ENCODE peak calls at places on chromosomes 16 and 17, in nine cellular contexts. One of them, this sample, is unnamed.
A peak's percentile ranks its signal among the peaks of the same experiment; 100 is the strongest.

GRCh38 chr16:71933913-71934696 is 38.8 kb downstream of the IST1 start:
- DNase-seq in fibroblast of lung: peak; percentile 61
- DNase-seq in esophagus squamous epithelium: no peak
- DNase-seq in H7: no peak
- DNase-seq in tibial nerve: no peak
- DNase-seq in right atrium auricular region: no peak
- DNase-seq in fibroblast of pulmonary artery: no peak
- DNase-seq in BJ: no peak
- DNase-seq in hepatocyte: peak; percentile 32
- DNase-seq in this sample: peak; percentile 67

GRCh38 chr17:56598471-56598870 is 5.0 kb downstream of the NOG start:
- DNase-seq in fibroblast of lung: peak; percentile 80
- DNase-seq in esophagus squamous epithelium: no peak
- DNase-seq in H7: no peak
- DNase-seq in tibial nerve: no peak
- DNase-seq in right atrium auricular region: no peak
- DNase-seq in fibroblast of pulmonary artery: no peak
- DNase-seq in BJ: no peak
- DNase-seq in hepatocyte: no peak
- DNase-seq in this sample: peak; percentile 31

GRCh38 chr17:17492562-17492961 is 3.6 kb downstream of the RASD1 start:
- DNase-seq in fibroblast of lung: no peak
- DNase-seq in esophagus squamous epithelium: no peak
- DNase-seq in H7: no peak
- DNase-seq in tibial nerve: no peak
- DNase-seq in right atrium auricular region: no peak
- DNase-seq in fibroblast of pulmonary artery: no peak
- DNase-seq in BJ: no peak
- DNase-seq in hepatocyte: no peak
- DNase-seq in this sample: no peak

GRCh38 chr17:39621523-39622379 is 5.0 kb upstream of the PPP1R1B start:
- DNase-seq in fibroblast of lung: peak; percentile 56
- DNase-seq in esophagus squamous epithelium: peak; percentile 55
- DNase-seq in H7: peak; percentile 95
- DNase-seq in tibial nerve: peak; percentile 84
- DNase-seq in right atrium auricular region: peak; percentile 93
- DNase-seq in fibroblast of pulmonary artery: peak; percentile 81
- DNase-seq in BJ: no peak
- DNase-seq in hepatocyte: peak; percentile 89
- DNase-seq in this sample: peak; percentile 77

GRCh38 chr17:73826872-73827228 is 182.6 kb upstream of the SDK2 start:
- DNase-seq in fibroblast of lung: no peak
- DNase-seq in esophagus squamous epithelium: no peak
- DNase-seq in H7: no peak
- DNase-seq in tibial nerve: no peak
- DNase-seq in right atrium auricular region: no peak
- DNase-seq in fibroblast of pulmonary artery: no peak
- DNase-seq in BJ: no peak
- DNase-seq in hepatocyte: no peak
- DNase-seq in this sample: no peak

GRCh38 chr16:69607674-69608073 is 41.9 kb downstream of the NFAT5 start:
- DNase-seq in fibroblast of lung: no peak
- DNase-seq in esophagus squamous epithelium: no peak
- DNase-seq in H7: no peak
- DNase-seq in tibial nerve: no peak
- DNase-seq in right atrium auricular region: no peak
- DNase-seq in fibroblast of pulmonary artery: no peak
- DNase-seq in BJ: no peak
- DNase-seq in hepatocyte: no peak
- DNase-seq in this sample: no peak

GRCh38 chr16:85686912-85687591 is 1.7 kb downstream of the GINS2 start:
- DNase-seq in fibroblast of lung: no peak
- DNase-seq in esophagus squamous epithelium: no peak
- DNase-seq in H7: peak; percentile 66
- DNase-seq in tibial nerve: no peak
- DNase-seq in right atrium auricular region: no peak
- DNase-seq in fibroblast of pulmonary artery: no peak
- DNase-seq in BJ: no peak
- DNase-seq in hepatocyte: no peak
- DNase-seq in this sample: no peak

GRCh38 chr17:58710948-58711552 is 18.6 kb downstream of the RAD51C start:
- DNase-seq in fibroblast of lung: peak; percentile 41
- DNase-seq in esophagus squamous epithelium: no peak
- DNase-seq in H7: peak; percentile 27
- DNase-seq in tibial nerve: no peak
- DNase-seq in right atrium auricular region: no peak
- DNase-seq in fibroblast of pulmonary artery: peak; percentile 82
- DNase-seq in BJ: no peak
- DNase-seq in hepatocyte: peak; percentile 85
- DNase-seq in this sample: peak; percentile 74

GRCh38 chr17:64628641-64629040 is 33.5 kb downstream of the SMURF2 start:
- DNase-seq in fibroblast of lung: no peak
- DNase-seq in esophagus squamous epithelium: no peak
- DNase-seq in H7: no peak
- DNase-seq in tibial nerve: no peak
- DNase-seq in right atrium auricular region: no peak
- DNase-seq in fibroblast of pulmonary artery: no peak
- DNase-seq in BJ: no peak
- DNase-seq in hepatocyte: no peak
- DNase-seq in this sample: no peak

GRCh38 chr16:80986557-80986956 is 20.1 kb downstream of the CMC2 start:
- DNase-seq in fibroblast of lung: no peak
- DNase-seq in esophagus squamous epithelium: no peak
- DNase-seq in H7: no peak
- DNase-seq in tibial nerve: no peak
- DNase-seq in right atrium auricular region: no peak
- DNase-seq in fibroblast of pulmonary artery: no peak
- DNase-seq in BJ: no peak
- DNase-seq in hepatocyte: no peak
- DNase-seq in this sample: no peak

GRCh38 chr17:50944054-50944901 is 78.1 kb upstream of the TOB1 start:
- DNase-seq in fibroblast of lung: peak; percentile 38
- DNase-seq in esophagus squamous epithelium: no peak
- DNase-seq in H7: peak; percentile 89
- DNase-seq in tibial nerve: peak; percentile 72
- DNase-seq in right atrium auricular region: no peak
- DNase-seq in fibroblast of pulmonary artery: peak; percentile 29
- DNase-seq in BJ: no peak
- DNase-seq in hepatocyte: peak; percentile 91
- DNase-seq in this sample: no peak

GRCh38 chr17:48358203-48358602 is 71.8 kb downstream of the SKAP1 start:
- DNase-seq in fibroblast of lung: no peak
- DNase-seq in esophagus squamous epithelium: no peak
- DNase-seq in H7: no peak
- DNase-seq in tibial nerve: no peak
- DNase-seq in right atrium auricular region: no peak
- DNase-seq in fibroblast of pulmonary artery: no peak
- DNase-seq in BJ: no peak
- DNase-seq in hepatocyte: no peak
- DNase-seq in this sample: no peak

GRCh38 chr17:34261568-34261967 is 6.5 kb downstream of the CCL2 start:
- DNase-seq in fibroblast of lung: no peak
- DNase-seq in esophagus squamous epithelium: no peak
- DNase-seq in H7: no peak
- DNase-seq in tibial nerve: no peak
- DNase-seq in right atrium auricular region: no peak
- DNase-seq in fibroblast of pulmonary artery: no peak
- DNase-seq in BJ: no peak
- DNase-seq in hepatocyte: no peak
- DNase-seq in this sample: no peak

GRCh38 chr16:13997526-13997925 is 73.6 kb upstream of the MRTFB start:
- DNase-seq in fibroblast of lung: no peak
- DNase-seq in esophagus squamous epithelium: no peak
- DNase-seq in H7: no peak
- DNase-seq in tibial nerve: no peak
- DNase-seq in right atrium auricular region: peak; percentile 21
- DNase-seq in fibroblast of pulmonary artery: no peak
- DNase-seq in BJ: no peak
- DNase-seq in hepatocyte: no peak
- DNase-seq in this sample: no peak

GRCh38 chr17:78789663-78790181 is 7.6 kb upstream of the CYTH1 start:
- DNase-seq in fibroblast of lung: peak; percentile 95
- DNase-seq in esophagus squamous epithelium: no peak
- DNase-seq in H7: no peak
- DNase-seq in tibial nerve: peak; percentile 68
- DNase-seq in right atrium auricular region: peak; percentile 87
- DNase-seq in fibroblast of pulmonary artery: peak; percentile 63
- DNase-seq in BJ: peak; percentile 36
- DNase-seq in hepatocyte: peak; percentile 40
- DNase-seq in this sample: peak; percentile 82

GRCh38 chr17:4818276-4818675 is 11.3 kb downstream of the PLD2 start:
- DNase-seq in fibroblast of lung: no peak
- DNase-seq in esophagus squamous epithelium: no peak
- DNase-seq in H7: peak; percentile 87
- DNase-seq in tibial nerve: no peak
- DNase-seq in right atrium auricular region: no peak
- DNase-seq in fibroblast of pulmonary artery: no peak
- DNase-seq in BJ: no peak
- DNase-seq in hepatocyte: no peak
- DNase-seq in this sample: no peak

GRCh38 chr16:78768723-78769122 is 669.3 kb downstream of the WWOX start:
- DNase-seq in fibroblast of lung: no peak
- DNase-seq in esophagus squamous epithelium: no peak
- DNase-seq in H7: no peak
- DNase-seq in tibial nerve: no peak
- DNase-seq in right atrium auricular region: no peak
- DNase-seq in fibroblast of pulmonary artery: no peak
- DNase-seq in BJ: no peak
- DNase-seq in hepatocyte: no peak
- DNase-seq in this sample: no peak
- H3K4me3 ChIP-seq in fibroblast of lung: no peak overlapping the region
- H3K4me3 ChIP-seq in esophagus squamous epithelium: no peak overlapping the region
- H3K4me3 ChIP-seq in H7: no peak overlapping the region
- H3K4me3 ChIP-seq in tibial nerve: no peak overlapping the region
- H3K4me3 ChIP-seq in right atrium auricular region: no peak overlapping the region
- H3K4me3 ChIP-seq in fibroblast of pulmonary artery: no peak overlapping the region
- H3K4me3 ChIP-seq in BJ: no peak overlapping the region
- H3K4me3 ChIP-seq in hepatocyte: no peak overlapping the region
- H3K4me3 ChIP-seq in this sample: no peak overlapping the region

GRCh38 chr17:27650836-27651235 is 19.8 kb downstream of the LGALS9 start:
- DNase-seq in fibroblast of lung: no peak
- DNase-seq in esophagus squamous epithelium: no peak
- DNase-seq in H7: no peak
- DNase-seq in tibial nerve: no peak
- DNase-seq in right atrium auricular region: no peak
- DNase-seq in fibroblast of pulmonary artery: no peak
- DNase-seq in BJ: no peak
- DNase-seq in hepatocyte: no peak
- DNase-seq in this sample: no peak
- H3K4me3 ChIP-seq in fibroblast of lung: no peak overlapping the region
- H3K4me3 ChIP-seq in esophagus squamous epithelium: no peak overlapping the region
- H3K4me3 ChIP-seq in H7: no peak overlapping the region
- H3K4me3 ChIP-seq in tibial nerve: no peak overlapping the region
- H3K4me3 ChIP-seq in right atrium auricular region: no peak overlapping the region
- H3K4me3 ChIP-seq in fibroblast of pulmonary artery: no peak overlapping the region
- H3K4me3 ChIP-seq in BJ: no peak overlapping the region
- H3K4me3 ChIP-seq in hepatocyte: no peak overlapping the region
- H3K4me3 ChIP-seq in this sample: no peak overlapping the region

DNA sequence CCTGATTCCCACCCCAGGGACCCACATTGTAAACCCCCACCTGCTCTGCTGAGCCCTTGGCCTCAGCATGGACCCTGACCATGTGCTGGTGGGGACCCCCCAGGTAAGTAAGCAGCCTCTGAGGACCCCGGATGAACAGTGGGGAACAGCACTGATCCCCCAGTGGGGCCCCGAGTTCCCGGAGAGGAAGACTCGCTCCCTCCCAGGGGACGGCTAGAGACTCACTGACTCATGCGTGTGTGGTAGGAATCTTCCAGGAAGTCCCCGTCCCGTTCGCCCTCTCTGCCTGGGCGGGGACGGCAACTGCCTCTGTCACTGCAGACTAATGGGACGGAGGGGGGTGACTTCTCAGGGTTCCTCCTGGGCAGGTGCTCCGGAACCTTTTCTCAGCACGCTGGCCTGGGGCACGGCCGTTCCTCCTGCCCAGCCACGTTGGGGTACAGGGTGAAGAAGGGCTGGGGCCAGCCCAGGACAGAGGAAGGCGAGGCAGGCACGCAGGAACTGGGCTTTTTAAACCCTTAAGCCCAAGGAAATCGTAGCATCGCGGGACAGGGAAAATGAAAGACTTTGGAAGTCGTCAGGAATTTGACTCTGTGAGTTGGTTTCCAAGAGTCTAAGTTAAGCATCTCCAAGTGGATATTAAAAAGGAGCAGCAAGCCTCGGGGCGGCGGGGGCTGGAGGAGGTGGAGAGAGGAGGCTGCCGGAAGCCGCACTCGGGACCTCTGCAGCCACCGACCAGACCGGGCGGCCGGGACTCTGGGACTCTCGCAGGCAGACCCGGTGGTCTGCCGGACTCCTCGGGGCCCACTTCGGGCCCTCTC is 178.7 kb downstream of the SEC14L1 start:
- DNase-seq in fibroblast of lung: peak; percentile 83
- DNase-seq in esophagus squamous epithelium: no peak
- DNase-seq in H7: peak; percentile 68
- DNase-seq in tibial nerve: peak; percentile 85
- DNase-seq in right atrium auricular region: peak; percentile 97
- DNase-seq in fibroblast of pulmonary artery: peak; percentile 81
- DNase-seq in BJ: peak; percentile 49
- DNase-seq in hepatocyte: peak; percentile 94
- DNase-seq in this sample: peak; percentile 82
- H3K4me3 ChIP-seq in fibroblast of lung: peak overlapping the region; percentile 82
- H3K4me3 ChIP-seq in esophagus squamous epithelium: peak overlapping the region; percentile 54
- H3K4me3 ChIP-seq in H7: no peak overlapping the region
- H3K4me3 ChIP-seq in tibial nerve: peak overlapping the region; percentile 54
- H3K4me3 ChIP-seq in right atrium auricular region: peak overlapping the region; percentile 51
- H3K4me3 ChIP-seq in fibroblast of pulmonary artery: peak overlapping the region; percentile 65
- H3K4me3 ChIP-seq in BJ: peak overlapping the region; percentile 53
- H3K4me3 ChIP-seq in hepatocyte: peak overlapping the region; percentile 20
- H3K4me3 ChIP-seq in this sample: peak overlapping the region; percentile 62

GRCh38 chr17:68289473-68289872 is 1.5 kb downstream of the SLC16A6 start:
- DNase-seq in fibroblast of lung: no peak
- DNase-seq in esophagus squamous epithelium: no peak
- DNase-seq in H7: no peak
- DNase-seq in tibial nerve: no peak
- DNase-seq in right atrium auricular region: no peak
- DNase-seq in fibroblast of pulmonary artery: no peak
- DNase-seq in BJ: no peak
- DNase-seq in hepatocyte: no peak
- DNase-seq in this sample: no peak

GRCh38 chr17:68290955-68291835 is at the start of the genes ARSG and SLC16A6:
- DNase-seq in fibroblast of lung: peak; percentile 56
- DNase-seq in esophagus squamous epithelium: no peak
- DNase-seq in H7: peak; percentile 95
- DNase-seq in tibial nerve: peak; percentile 23
- DNase-seq in right atrium auricular region: no peak
- DNase-seq in fibroblast of pulmonary artery: peak; percentile 23
- DNase-seq in BJ: no peak
- DNase-seq in hepatocyte: peak; percentile 82
- DNase-seq in this sample: peak; percentile 55

GRCh38 chr17:68290268-68290954 is 516 bp downstream of the SLC16A6 start:
- DNase-seq in fibroblast of lung: no peak
- DNase-seq in esophagus squamous epithelium: no peak
- DNase-seq in H7: peak; percentile 82
- DNase-seq in tibial nerve: no peak
- DNase-seq in right atrium auricular region: no peak
- DNase-seq in fibroblast of pulmonary artery: no peak
- DNase-seq in BJ: no peak
- DNase-seq in hepatocyte: peak; percentile 15
- DNase-seq in this sample: no peak

GRCh38 chr17:68288804-68289203 is 2.1 kb downstream of the SLC16A6 start:
- DNase-seq in fibroblast of lung: no peak
- DNase-seq in esophagus squamous epithelium: no peak
- DNase-seq in H7: no peak
- DNase-seq in tibial nerve: no peak
- DNase-seq in right atrium auricular region: no peak
- DNase-seq in fibroblast of pulmonary artery: no peak
- DNase-seq in BJ: no peak
- DNase-seq in hepatocyte: no peak
- DNase-seq in this sample: no peak

GRCh38 chr17:68289936-68290267 is 1.0 kb downstream of the SLC16A6 start:
- DNase-seq in fibroblast of lung: no peak
- DNase-seq in esophagus squamous epithelium: no peak
- DNase-seq in H7: no peak
- DNase-seq in tibial nerve: no peak
- DNase-seq in right atrium auricular region: no peak
- DNase-seq in fibroblast of pulmonary artery: no peak
- DNase-seq in BJ: no peak
- DNase-seq in hepatocyte: no peak
- DNase-seq in this sample: no peak
- H3K4me3 ChIP-seq in fibroblast of lung: peak overlapping the region; percentile 74
- H3K4me3 ChIP-seq in esophagus squamous epithelium: peak overlapping the region; percentile 68
- H3K4me3 ChIP-seq in H7: no peak overlapping the region
- H3K4me3 ChIP-seq in tibial nerve: peak overlapping the region; percentile 60
- H3K4me3 ChIP-seq in right atrium auricular region: peak overlapping the region; percentile 70
- H3K4me3 ChIP-seq in fibroblast of pulmonary artery: no peak overlapping the region
- H3K4me3 ChIP-seq in BJ: no peak overlapping the region
- H3K4me3 ChIP-seq in hepatocyte: no peak overlapping the region
- H3K4me3 ChIP-seq in this sample: peak overlapping the region; percentile 50

This sample was measured in astrocyte of the spinal cord.